ENCODE peak calls at places on chromosomes 12 and 14, in eight cellular contexts. S is NCI-H1092; X is Calu3; H is T-cell; M is midbrain; R is fibroblast of the conjunctiva; F is stimulated activated CD4-positive, alpha-beta T cell treated with anti-CD3 and anti-CD28 coated beads, Interleukin-15, amount 100 ng/mL, for 24 hours; K is smooth muscle cell of the brain vasculature. W is an unnamed sample.

GRCh38 chr12:6180300-6181051 is 19.7 kb upstream of the CD9 start:
- DNase-seq in S (no peak), X (no peak), H (no peak), M (no peak), R (peak; percentile 63), F (no peak), K (no peak), W (peak; percentile 95)

GRCh38 chr12:15186593-15186992 is 34.6 kb downstream of the RERG start:
- DNase-seq in S (no peak), X (no peak), H (no peak), M (no peak), R (no peak), F (no peak), K (no peak), W (no peak)

GRCh38 chr12:75488553-75488952 is 8.0 kb downstream of the GLIPR1 start:
- DNase-seq in S (no peak), X (peak; percentile 50), H (no peak), M (no peak), R (peak; percentile 23), F (no peak), K (no peak), W (peak; percentile 41)

GRCh38 chr12:101186291-101186690 is 23.7 kb downstream of the SLC5A8 start:
- DNase-seq in S (no peak), X (no peak), H (no peak), M (no peak), R (no peak), F (no peak), K (no peak), W (no peak)

GRCh38 chr14:82759691-82760090 is 1226.0 kb upstream of the SEL1L start:
- DNase-seq in S (no peak), X (no peak), H (no peak), M (no peak), R (no peak), F (no peak), K (no peak), W (no peak)

GRCh38 chr12:11798856-11799530 is 149.5 kb downstream of the ETV6 start:
- DNase-seq in S (no peak), X (no peak), H (no peak), M (no peak), R (peak; percentile 26), F (no peak), K (no peak), W (peak; percentile 96)

GRCh38 chr14:104107611-104108569 is 22.4 kb downstream of the ASPG start:
- DNase-seq in S (no peak), X (peak; percentile 56), H (no peak), M (no peak), R (no peak), F (no peak), K (no peak), W (no peak)

GRCh38 chr14:22579218-22579617 is 9.8 kb downstream of the DAD1 start:
- DNase-seq in S (no peak), X (no peak), H (no peak), M (no peak), R (no peak), F (no peak), K (no peak), W (no peak)

GRCh38 chr14:73752297-73752992 is 38.3 kb upstream of the PNMA1 start:
- DNase-seq in S (peak; percentile 12), X (peak; percentile 48), H (no peak), M (peak; percentile 41), R (peak; percentile 79), F (no peak), K (peak; percentile 80), W (peak; percentile 91)

GRCh38 chr12:80977356-80977755 is 39.6 kb upstream of the LIN7A start:
- DNase-seq in S (no peak), X (no peak), H (no peak), M (no peak), R (no peak), F (no peak), K (no peak), W (no peak)

GRCh38 chr12:752673-753400 is 458 bp downstream of the WNK1 start:
- DNase-seq in S (no peak), X (peak; percentile 78), H (peak; percentile 35), M (peak; percentile 77), R (no peak), F (no peak), K (no peak), W (peak; percentile 41)

GRCh38 chr12:53696655-53697321 is 20.9 kb upstream of the ATP5MC2 start:
- DNase-seq in S (no peak), X (no peak), H (no peak), M (no peak), R (no peak), F (no peak), K (no peak), W (no peak)

GRCh38 chr12:92930421-92930820 is 1.3 kb upstream of the EEA1 start:
- DNase-seq in S (no peak), X (no peak), H (no peak), M (no peak), R (no peak), F (no peak), K (no peak), W (no peak)

GRCh38 chr14:104142136-104143041 is 4.0 kb downstream of the KIF26A start:
- DNase-seq in S (no peak), X (no peak), H (no peak), M (no peak), R (no peak), F (no peak), K (no peak), W (no peak)

GRCh38 chr14:75196468-75196867 is 20.1 kb upstream of the TMED10 start:
- DNase-seq in S (no peak), X (peak; percentile 34), H (no peak), M (no peak), R (no peak), F (no peak), K (no peak), W (no peak)

GRCh38 chr12:104788848-104789271 is 169.2 kb downstream of the SLC41A2 start:
- DNase-seq in S (no peak), X (no peak), H (no peak), M (no peak), R (no peak), F (no peak), K (no peak), W (no peak)

GRCh38 chr12:95083938-95084337 is 10.5 kb upstream of the NR2C1 start:
- DNase-seq in S (no peak), X (no peak), H (no peak), M (peak; percentile 32), R (peak; percentile 31), F (no peak), K (peak; percentile 67), W (peak; percentile 32)

GRCh38 chr14:103500148-103500990 is 22.3 kb downstream of the CKB start:
- DNase-seq in S (peak; percentile 63), X (peak; percentile 86), H (peak; percentile 60), M (peak; percentile 95), R (peak; percentile 81), F (peak; percentile 87), K (peak; percentile 60), W (peak; percentile 39)

GRCh38 chr14:91123201-91123600 is 9.3 kb downstream of the DGLUCY start:
- DNase-seq in S (no peak), X (no peak), H (no peak), M (no peak), R (no peak), F (no peak), K (no peak), W (no peak)

GRCh38 chr12:20946732-20947131 is 136.2 kb downstream of the SLCO1B3 start:
- DNase-seq in S (no peak), X (no peak), H (no peak), M (no peak), R (no peak), F (peak; percentile 27), K (peak; percentile 15), W (no peak)

GRCh38 chr12:47754881-47755280 is 3.8 kb downstream of the RAPGEF3 start:
- DNase-seq in S (no peak), X (peak; percentile 85), H (no peak), M (peak; percentile 33), R (no peak), F (no peak), K (no peak), W (no peak)

GRCh38 chr12:50699940-50700339 is 64.0 kb upstream of the ATF1 start:
- DNase-seq in S (no peak), X (no peak), H (no peak), M (no peak), R (no peak), F (no peak), K (peak; percentile 17), W (no peak)

GRCh38 chr14:104292084-104292970 is 153.9 kb downstream of the KIF26A start:
- DNase-seq in S (no peak), X (no peak), H (no peak), M (no peak), R (no peak), F (no peak), K (no peak), W (no peak)

GRCh38 chr14:96240641-96241040 is 15.4 kb upstream of the BDKRB1 start:
- DNase-seq in S (no peak), X (no peak), H (no peak), M (no peak), R (no peak), F (no peak), K (no peak), W (no peak)

GRCh38 chr12:126762150-126762549 is 1504.8 kb upstream of the TMEM132C start:
- DNase-seq in S (no peak), X (no peak), H (no peak), M (no peak), R (no peak), F (no peak), K (no peak), W (no peak)

GRCh38 chr14:100076630-100077029 is 11.4 kb downstream of the EVL start:
- DNase-seq in S (no peak), X (no peak), H (no peak), M (no peak), R (peak; percentile 65), F (no peak), K (no peak), W (peak; percentile 20)

GRCh38 chr12:47078733-47079364 is 572 bp upstream of the PCED1B start:
- DNase-seq in S (peak; percentile 50), X (peak; percentile 45), H (peak; percentile 52), M (no peak), R (no peak), F (peak; percentile 59), K (no peak), W (no peak)

GRCh38 chr12:6116481-6117021 is 7.9 kb downstream of the VWF start:
- DNase-seq in S (no peak), X (no peak), H (no peak), M (no peak), R (no peak), F (no peak), K (no peak), W (no peak)

GRCh38 chr12:69415471-69416275 is 54.5 kb upstream of the FRS2 start:
- DNase-seq in S (no peak), X (peak; percentile 42), H (no peak), M (peak; percentile 69), R (peak; percentile 90), F (peak; percentile 7), K (peak; percentile 78), W (peak; percentile 78)

GRCh38 chr12:74985293-74985985 is 224.2 kb downstream of the KCNC2 start:
- DNase-seq in S (no peak), X (no peak), H (no peak), M (no peak), R (no peak), F (no peak), K (no peak), W (no peak)

GRCh38 chr14:90666571-90666970 is 149.7 kb downstream of the TTC7B start:
- DNase-seq in S (no peak), X (no peak), H (no peak), M (no peak), R (no peak), F (no peak), K (no peak), W (no peak)

GRCh38 chr14:68089146-68089715 is 269.7 kb downstream of the RAD51B start:
- DNase-seq in S (peak; percentile 99), X (peak; percentile 24), H (no peak), M (no peak), R (no peak), F (no peak), K (peak; percentile 21), W (no peak)

GRCh38 chr14:74579447-74580274 is 32.4 kb downstream of the LTBP2 start:
- DNase-seq in S (no peak), X (peak; percentile 18), H (no peak), M (no peak), R (no peak), F (peak; percentile 62), K (no peak), W (peak; percentile 95)

GRCh38 chr14:69231486-69231885 is 28.5 kb upstream of the GALNT16 start:
- DNase-seq in S (no peak), X (no peak), H (no peak), M (no peak), R (no peak), F (no peak), K (no peak), W (peak; percentile 45)

W was measured in NCI-H226.